ENCODE peak calls at places on chromosome 5, in eight cellular contexts. One of them, this sample, is unnamed.

GRCh38 chr5:65022932-65023331 is 254.2 kb downstream of the CWC27 start:
- DNase-seq in hippocampal formation: no peak
- DNase-seq in T-helper 1 cell: no peak
- DNase-seq in COR-L47: no peak
- DNase-seq in coronary artery: no peak
- DNase-seq in hypothalamus: no peak
- DNase-seq in activated CD4-positive, alpha-beta T cell treated with anti-CD3 and anti-CD28 coated beads, Interleukin-2, amount 50 U/mL, for 48 hours: no peak
- DNase-seq in stimulated activated CD8-positive, alpha-beta memory T cell treated with anti-CD3 and anti-CD28 coated beads, Interleukin-2, amount 100 ng/mL, for 1 hour: no peak
- DNase-seq in this sample: no peak

GRCh38 chr5:67146574-67146973 is 50.0 kb downstream of the CD180 start:
- DNase-seq in hippocampal formation: no peak
- DNase-seq in T-helper 1 cell: no peak
- DNase-seq in COR-L47: no peak
- DNase-seq in coronary artery: no peak
- DNase-seq in hypothalamus: no peak
- DNase-seq in activated CD4-positive, alpha-beta T cell treated with anti-CD3 and anti-CD28 coated beads, Interleukin-2, amount 50 U/mL, for 48 hours: no peak
- DNase-seq in stimulated activated CD8-positive, alpha-beta memory T cell treated with anti-CD3 and anti-CD28 coated beads, Interleukin-2, amount 100 ng/mL, for 1 hour: no peak
- DNase-seq in this sample: no peak

GRCh38 chr5:14141764-14142163 is 1.4 kb upstream of the TRIO start:
- DNase-seq in hippocampal formation: no peak
- DNase-seq in T-helper 1 cell: no peak
- DNase-seq in COR-L47: no peak
- DNase-seq in coronary artery: no peak
- DNase-seq in hypothalamus: no peak
- DNase-seq in activated CD4-positive, alpha-beta T cell treated with anti-CD3 and anti-CD28 coated beads, Interleukin-2, amount 50 U/mL, for 48 hours: no peak
- DNase-seq in stimulated activated CD8-positive, alpha-beta memory T cell treated with anti-CD3 and anti-CD28 coated beads, Interleukin-2, amount 100 ng/mL, for 1 hour: no peak
- DNase-seq in this sample: no peak

GRCh38 chr5:149156435-149157083 is 15.3 kb downstream of the ABLIM3 start:
- DNase-seq in hippocampal formation: no peak
- DNase-seq in T-helper 1 cell: no peak
- DNase-seq in COR-L47: no peak
- DNase-seq in coronary artery: no peak
- DNase-seq in hypothalamus: no peak
- DNase-seq in activated CD4-positive, alpha-beta T cell treated with anti-CD3 and anti-CD28 coated beads, Interleukin-2, amount 50 U/mL, for 48 hours: no peak
- DNase-seq in stimulated activated CD8-positive, alpha-beta memory T cell treated with anti-CD3 and anti-CD28 coated beads, Interleukin-2, amount 100 ng/mL, for 1 hour: no peak
- DNase-seq in this sample: no peak

GRCh38 chr5:163727028-163727427 is 221.6 kb downstream of the MAT2B start:
- DNase-seq in hippocampal formation: peak
- DNase-seq in T-helper 1 cell: no peak
- DNase-seq in COR-L47: no peak
- DNase-seq in coronary artery: no peak
- DNase-seq in hypothalamus: no peak
- DNase-seq in activated CD4-positive, alpha-beta T cell treated with anti-CD3 and anti-CD28 coated beads, Interleukin-2, amount 50 U/mL, for 48 hours: no peak
- DNase-seq in stimulated activated CD8-positive, alpha-beta memory T cell treated with anti-CD3 and anti-CD28 coated beads, Interleukin-2, amount 100 ng/mL, for 1 hour: no peak
- DNase-seq in this sample: no peak

GRCh38 chr5:133882107-133882695 is 86.2 kb downstream of the C5orf15 start:
- DNase-seq in hippocampal formation: no peak
- DNase-seq in T-helper 1 cell: no peak
- DNase-seq in COR-L47: peak
- DNase-seq in coronary artery: no peak
- DNase-seq in hypothalamus: no peak
- DNase-seq in activated CD4-positive, alpha-beta T cell treated with anti-CD3 and anti-CD28 coated beads, Interleukin-2, amount 50 U/mL, for 48 hours: no peak
- DNase-seq in stimulated activated CD8-positive, alpha-beta memory T cell treated with anti-CD3 and anti-CD28 coated beads, Interleukin-2, amount 100 ng/mL, for 1 hour: no peak
- DNase-seq in this sample: no peak

GRCh38 chr5:96329886-96330531 is 103.0 kb downstream of the PCSK1 start:
- DNase-seq in hippocampal formation: no peak
- DNase-seq in T-helper 1 cell: no peak
- DNase-seq in COR-L47: no peak
- DNase-seq in coronary artery: no peak
- DNase-seq in hypothalamus: no peak
- DNase-seq in activated CD4-positive, alpha-beta T cell treated with anti-CD3 and anti-CD28 coated beads, Interleukin-2, amount 50 U/mL, for 48 hours: no peak
- DNase-seq in stimulated activated CD8-positive, alpha-beta memory T cell treated with anti-CD3 and anti-CD28 coated beads, Interleukin-2, amount 100 ng/mL, for 1 hour: no peak
- DNase-seq in this sample: no peak

GRCh38 chr5:38953426-38953825 is 107.6 kb downstream of the OSMR start:
- DNase-seq in hippocampal formation: no peak
- DNase-seq in T-helper 1 cell: no peak
- DNase-seq in COR-L47: no peak
- DNase-seq in coronary artery: no peak
- DNase-seq in hypothalamus: no peak
- DNase-seq in activated CD4-positive, alpha-beta T cell treated with anti-CD3 and anti-CD28 coated beads, Interleukin-2, amount 50 U/mL, for 48 hours: no peak
- DNase-seq in stimulated activated CD8-positive, alpha-beta memory T cell treated with anti-CD3 and anti-CD28 coated beads, Interleukin-2, amount 100 ng/mL, for 1 hour: no peak
- DNase-seq in this sample: no peak

GRCh38 chr5:31361906-31362900 is 168.7 kb downstream of the CDH6 start:
- DNase-seq in hippocampal formation: no peak
- DNase-seq in T-helper 1 cell: no peak
- DNase-seq in COR-L47: no peak
- DNase-seq in coronary artery: no peak
- DNase-seq in hypothalamus: no peak
- DNase-seq in activated CD4-positive, alpha-beta T cell treated with anti-CD3 and anti-CD28 coated beads, Interleukin-2, amount 50 U/mL, for 48 hours: no peak
- DNase-seq in stimulated activated CD8-positive, alpha-beta memory T cell treated with anti-CD3 and anti-CD28 coated beads, Interleukin-2, amount 100 ng/mL, for 1 hour: no peak
- DNase-seq in this sample: peak

GRCh38 chr5:124747770-124748686 is 1.6 kb upstream of the ZNF608 start:
- DNase-seq in hippocampal formation: peak
- DNase-seq in T-helper 1 cell: no peak
- DNase-seq in COR-L47: no peak
- DNase-seq in coronary artery: no peak
- DNase-seq in hypothalamus: no peak
- DNase-seq in activated CD4-positive, alpha-beta T cell treated with anti-CD3 and anti-CD28 coated beads, Interleukin-2, amount 50 U/mL, for 48 hours: no peak
- DNase-seq in stimulated activated CD8-positive, alpha-beta memory T cell treated with anti-CD3 and anti-CD28 coated beads, Interleukin-2, amount 100 ng/mL, for 1 hour: no peak
- DNase-seq in this sample: no peak